ENCODE peak calls at places on chromosomes 7 and 10, in ten cellular contexts. G is IMR-90, W is stomach, J is K562, R is transverse colon, E is prostate gland, N is A549, C is uterus, Q is breast epithelium, H is ovary. M is an unnamed sample.

GRCh38 chr7:4246536-4246935 is 435.6 kb upstream of the FOXK1 start:
- DNase-seq in G (no peak), W (no peak), J (no peak), R (no peak), E (no peak), N (no peak), C (no peak), Q (no peak), H (no peak), M (no peak)

GRCh38 chr10:131137223-131137622 is 174.3 kb downstream of the TCERG1L start:
- DNase-seq in G (no peak), W (no peak), J (no peak), R (no peak), E (no peak), N (no peak), C (no peak), Q (no peak), H (no peak), M (peak)

GRCh38 chr7:46934198-46934825 is 647.6 kb downstream of the TNS3 start:
- DNase-seq in G (peak), W (no peak), J (no peak), R (no peak), E (no peak), N (no peak), C (no peak), Q (no peak), H (no peak), M (no peak)

GRCh38 chr10:105540381-105540780 is 899.3 kb downstream of the SORCS3 start:
- DNase-seq in G (no peak), W (no peak), J (no peak), R (no peak), E (no peak), N (no peak), C (no peak), Q (no peak), H (no peak), M (no peak)

GRCh38 chr7:14637968-14638367 is 264.6 kb downstream of the DGKB start:
- DNase-seq in G (no peak), W (no peak), J (no peak), R (no peak), E (no peak), N (no peak), C (no peak), Q (no peak), H (no peak), M (no peak)

GRCh38 chr10:1059902-1060301 is 3.7 kb downstream of the WDR37 start:
- DNase-seq in G (no peak), W (no peak), J (no peak), R (no peak), E (no peak), N (no peak), C (no peak), Q (no peak), H (no peak), M (no peak)

GRCh38 chr7:98755138-98755898 is 114.5 kb downstream of the TMEM130 start:
- DNase-seq in G (no peak), W (no peak), J (no peak), R (no peak), E (no peak), N (no peak), C (no peak), Q (no peak), H (no peak), M (no peak)

GRCh38 chr7:92749327-92749730 is 87.0 kb downstream of the CDK6 start:
- DNase-seq in G (peak), W (no peak), J (no peak), R (no peak), E (no peak), N (no peak), C (no peak), Q (no peak), H (no peak), M (no peak)

GRCh38 chr7:157660971-157661610 is 324.3 kb downstream of the DNAJB6 start:
- DNase-seq in G (no peak), W (no peak), J (no peak), R (no peak), E (no peak), N (no peak), C (no peak), Q (no peak), H (peak), M (no peak)

GRCh38 chr10:82072124-82072523 is 197.1 kb downstream of the NRG3 start:
- DNase-seq in G (no peak), W (no peak), J (no peak), R (no peak), E (no peak), N (no peak), C (no peak), Q (no peak), H (no peak), M (no peak)

GRCh38 chr7:26200113-26200443 is 468 bp downstream of the HNRNPA2B1 start:
- DNase-seq in G (no peak), W (peak), J (peak), R (peak), E (peak), N (peak), C (peak), Q (peak), H (peak), M (peak)

GRCh38 chr7:26200444-26201260 is at the start of gene HNRNPA2B1:
- DNase-seq in G (peak), W (peak), J (peak), R (peak), E (peak), N (peak), C (peak), Q (peak), H (peak), M (peak)

GRCh38 chr7:26198781-26199169 is 1.8 kb downstream of the HNRNPA2B1 start:
- DNase-seq in G (no peak), W (no peak), J (no peak), R (no peak), E (no peak), N (no peak), C (no peak), Q (no peak), H (no peak), M (no peak)

GRCh38 chr7:26198133-26198780 is 2.3 kb downstream of the HNRNPA2B1 start:
- DNase-seq in G (no peak), W (no peak), J (peak), R (no peak), E (no peak), N (no peak), C (no peak), Q (no peak), H (no peak), M (no peak)

DNA sequence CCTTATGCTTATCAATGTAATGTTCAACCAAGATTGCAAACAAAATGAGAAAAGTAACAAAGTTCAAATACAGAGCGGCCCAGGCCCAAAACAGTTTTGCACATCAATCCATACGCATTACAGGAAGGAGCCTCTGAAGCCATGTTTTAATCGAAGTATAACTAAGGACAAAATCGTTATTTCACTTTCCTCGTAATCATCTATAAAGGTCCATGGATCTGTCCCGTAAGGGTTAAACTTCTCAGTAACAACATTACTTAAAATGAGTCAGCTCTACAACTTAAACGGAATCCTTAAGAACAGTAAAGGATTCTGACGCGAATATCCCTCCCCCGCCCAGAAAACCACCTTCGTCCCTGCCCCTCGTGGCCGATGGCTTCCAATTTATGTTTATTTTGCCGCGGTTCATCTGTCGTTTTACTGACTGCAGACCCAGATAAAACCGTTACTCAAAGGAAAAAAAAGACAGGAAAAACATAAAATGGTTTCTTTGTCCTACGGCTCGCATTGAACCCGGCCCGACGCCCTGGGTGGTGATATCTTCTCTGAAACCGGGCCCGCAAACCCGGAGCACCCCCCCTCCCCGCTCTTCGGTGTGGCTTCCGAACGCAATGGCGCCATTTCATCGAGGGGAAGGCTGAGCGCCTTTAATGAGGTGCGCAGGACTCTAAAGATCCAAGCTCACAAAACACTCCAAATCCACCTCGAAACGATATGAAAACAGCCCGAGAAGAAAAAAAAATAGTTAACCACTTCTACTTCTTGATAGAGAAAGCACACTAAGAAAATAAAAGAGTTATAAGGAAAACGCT is 1.0 kb downstream of the HNRNPA2B1 start:
- DNase-seq in G (peak), W (peak), J (peak), R (peak), E (peak), N (peak), C (peak), Q (peak), H (peak), M (peak)
- TF ChIP-seq POLR2A in G (no peak), W (no peak), J (no peak), R (peak), E (peak), N (no peak), C (peak), Q (peak), H (peak), M (peak)

GRCh38 chr10:70354566-70355233 is 27.7 kb downstream of the LRRC20 start:
- DNase-seq in G (no peak), W (no peak), J (no peak), R (no peak), E (no peak), N (no peak), C (no peak), Q (no peak), H (no peak), M (no peak)
- H3K4me3 ChIP-seq in G (no peak), W (no peak), J (no peak), R (no peak), E (no peak), N (no peak), C (no peak), Q (no peak), H (no peak), M (no peak)

GRCh38 chr10:119315128-119316001 is 108.0 kb downstream of the GRK5 start:
- DNase-seq in G (peak), W (no peak), J (peak), R (peak), E (no peak), N (peak), C (no peak), Q (no peak), H (no peak), M (peak)
- TF ChIP-seq POLR2A in G (peak), W (no peak), J (no peak), R (no peak), E (no peak), N (no peak), C (no peak), Q (no peak), H (no peak), M (no peak)

GRCh38 chr10:125124114-125124486 is 36.3 kb downstream of the CTBP2 start:
- DNase-seq in G (no peak), W (no peak), J (no peak), R (no peak), E (no peak), N (no peak), C (no peak), Q (no peak), H (no peak), M (no peak)
- H3K4me3 ChIP-seq in G (no peak), W (no peak), J (no peak), R (peak), E (no peak), N (no peak), C (no peak), Q (no peak), H (no peak), M (no peak)

GRCh38 chr10:128051548-128051947 is 74.7 kb downstream of the MKI67 start:
- DNase-seq in G (no peak), W (no peak), J (no peak), R (no peak), E (no peak), N (no peak), C (no peak), Q (no peak), H (no peak), M (no peak)

GRCh38 chr10:128050117-128050516 is 76.1 kb downstream of the MKI67 start:
- DNase-seq in G (no peak), W (no peak), J (no peak), R (no peak), E (no peak), N (no peak), C (no peak), Q (peak), H (no peak), M (no peak)

GRCh38 chr10:128052696-128053095 is 73.5 kb downstream of the MKI67 start:
- DNase-seq in G (no peak), W (no peak), J (no peak), R (peak), E (no peak), N (no peak), C (no peak), Q (no peak), H (no peak), M (no peak)

GRCh38 chr10:128049226-128050010 is 76.8 kb downstream of the MKI67 start:
- DNase-seq in G (no peak), W (no peak), J (no peak), R (no peak), E (no peak), N (no peak), C (no peak), Q (no peak), H (no peak), M (no peak)

GRCh38 chr10:128050937-128051336 is 75.3 kb downstream of the MKI67 start:
- DNase-seq in G (no peak), W (no peak), J (no peak), R (no peak), E (no peak), N (no peak), C (peak), Q (no peak), H (no peak), M (no peak)
- TF ChIP-seq POLR2A in G (no peak), W (no peak), J (no peak), R (no peak), E (no peak), N (no peak), C (no peak), Q (no peak), H (no peak), M (no peak)

GRCh38 chr7:50791921-50792341 is 9.2 kb upstream of the GRB10 start:
- DNase-seq in G (peak), W (no peak), J (peak), R (no peak), E (peak), N (peak), C (no peak), Q (no peak), H (no peak), M (no peak)
- H3K4me3 ChIP-seq in G (peak), W (peak), J (peak), R (peak), E (peak), N (peak), C (peak), Q (peak), H (peak), M (no peak)

DNA sequence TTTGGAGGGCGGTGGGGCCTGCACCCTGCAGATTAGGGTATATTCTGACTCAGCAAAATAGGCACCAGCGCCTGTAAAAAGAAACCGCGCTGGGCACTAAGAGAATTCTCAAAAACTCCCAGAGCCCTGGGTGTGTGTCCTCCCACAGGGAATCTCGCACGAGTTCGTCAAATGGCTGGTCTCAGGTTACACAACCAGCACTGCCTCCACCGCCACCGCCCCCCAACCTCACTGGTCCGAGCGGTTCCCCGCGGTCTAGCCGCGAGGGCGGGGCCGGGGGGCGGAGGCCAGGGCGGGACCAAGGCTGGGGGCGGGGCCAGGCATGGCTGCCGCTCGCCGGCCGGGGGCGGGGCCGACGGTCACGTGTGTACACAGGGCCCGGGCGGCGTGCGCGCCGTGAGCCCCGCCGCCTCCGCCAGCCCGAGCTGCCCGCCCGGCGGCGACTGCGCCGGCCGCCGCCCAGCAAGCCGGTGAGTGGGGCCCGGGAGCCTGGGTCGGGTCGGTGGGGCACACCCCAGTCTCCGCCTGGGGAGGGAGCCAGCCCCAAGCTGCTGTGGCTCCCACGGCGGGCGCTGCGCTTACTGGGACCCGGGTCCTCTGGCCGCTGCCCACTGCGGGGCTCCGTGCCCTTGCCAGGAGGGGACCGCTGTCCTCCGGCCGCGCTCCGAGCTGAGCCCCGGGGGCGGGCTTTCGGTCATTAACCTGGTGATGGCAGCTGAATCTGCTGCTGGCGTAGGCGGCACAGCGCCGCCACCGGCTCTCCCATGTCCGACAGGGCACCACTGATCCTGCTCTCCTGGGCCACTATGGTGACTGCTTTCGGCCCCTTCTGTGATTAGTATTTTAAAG is at the start of gene GPR146:
- DNase-seq in G (peak), W (peak), J (peak), R (peak), E (peak), N (peak), C (peak), Q (peak), H (peak), M (peak)
- TF ChIP-seq POLR2A in G (no peak), W (no peak), J (no peak), R (peak), E (peak), N (no peak), C (peak), Q (peak), H (peak), M (peak)

GRCh38 chr7:41188163-41189130 is 514.4 kb downstream of the INHBA start:
- DNase-seq in G (peak), W (no peak), J (no peak), R (no peak), E (no peak), N (no peak), C (no peak), Q (no peak), H (no peak), M (no peak)
- H3K4me3 ChIP-seq in G (no peak), W (no peak), J (no peak), R (no peak), E (no peak), N (no peak), C (no peak), Q (no peak), H (no peak), M (no peak)